ENCODE peak calls at places on chromosomes 3 and 15, in five cellular contexts. Q, Y, R, A and C are unnamed samples.

GRCh38 chr15:50353999-50354837 is 780 bp downstream of the GABPB1 start:
- DNase-seq in R (peak), A (peak), Y (peak), Q (peak), C (peak)

GRCh38 chr3:149559525-149559924 is 85.0 kb downstream of the TM4SF4 start:
- DNase-seq in Q (no peak), A (no peak), Y (no peak), R (no peak), C (no peak)

GRCh38 chr15:62403164-62403809 is 238.2 kb upstream of the C2CD4B start:
- DNase-seq in Q (no peak), R (peak), Y (no peak), A (no peak), C (peak)

GRCh38 chr3:32438596-32439344 is 47.1 kb downstream of the CMTM7 start:
- DNase-seq in Q (no peak), R (no peak), A (peak), Y (no peak), C (no peak)

GRCh38 chr3:57048728-57049127 is 11.7 kb upstream of the SPATA12 start:
- DNase-seq in A (no peak), Y (no peak), R (no peak), Q (no peak), C (no peak)

GRCh38 chr3:78434801-78435200 is 1333.0 kb downstream of the ROBO1 start:
- DNase-seq in Q (no peak), R (no peak), A (no peak), Y (no peak), C (no peak)

GRCh38 chr3:124144035-124144814 is 152.3 kb upstream of the ROPN1 start:
- DNase-seq in A (no peak), R (no peak), Q (no peak), Y (no peak), C (no peak)

GRCh38 chr3:143239026-143239425 is 119.5 kb downstream of the CHST2 start:
- DNase-seq in R (no peak), A (no peak), Q (no peak), Y (no peak), C (no peak)

GRCh38 chr3:154280161-154280560 is 44.1 kb downstream of the DHX36 start:
- DNase-seq in Q (no peak), Y (no peak), A (no peak), R (no peak), C (no peak)

GRCh38 chr15:83164409-83165404 is 42.9 kb downstream of the HDGFL3 start:
- DNase-seq in A (no peak), R (no peak), Q (no peak), Y (no peak), C (no peak)

GRCh38 chr3:9402410-9403228 is 5.2 kb downstream of the SETD5 start:
- DNase-seq in R (peak), Q (peak), A (no peak), Y (peak), C (peak)

GRCh38 chr15:101570238-101570637 is 80.7 kb upstream of the PCSK6 start:
- DNase-seq in Q (no peak), Y (no peak), A (no peak), R (no peak), C (no peak)

GRCh38 chr15:79595271-79595670 is 163.1 kb downstream of the MINAR1 start:
- DNase-seq in Q (no peak), R (no peak), A (no peak), Y (no peak), C (no peak)

GRCh38 chr3:18189651-18190050 is 235.5 kb downstream of the SATB1 start:
- DNase-seq in Q (no peak), Y (no peak), R (no peak), A (no peak), C (no peak)

GRCh38 chr3:95629802-95630201 is 1184.6 kb upstream of the EPHA6 start:
- DNase-seq in A (no peak), R (peak), Q (no peak), Y (no peak), C (no peak)

GRCh38 chr3:61333562-61333961 is 82.3 kb upstream of the FHIT start:
- DNase-seq in A (no peak), Y (no peak), R (no peak), Q (no peak), C (no peak)

GRCh38 chr15:80157215-80157614 is 4.4 kb downstream of the FAH start:
- DNase-seq in Y (no peak), R (no peak), Q (no peak), A (no peak), C (no peak)

GRCh38 chr15:66359740-66360139 is 3.3 kb upstream of the TIPIN start:
- DNase-seq in A (peak), Y (peak), Q (no peak), R (no peak), C (no peak)

GRCh38 chr3:170421147-170421641 is 2.5 kb downstream of the CLDN11 start:
- DNase-seq in R (no peak), Y (peak), Q (no peak), A (no peak), C (no peak)

GRCh38 chr3:4976109-4976508 is 3.1 kb upstream of the BHLHE40 start:
- DNase-seq in R (peak), Y (peak), A (no peak), Q (peak), C (peak)

GRCh38 chr3:56347219-56347871 is 120.9 kb downstream of the ERC2 start:
- DNase-seq in R (peak), A (no peak), Y (no peak), Q (peak), C (peak)

GRCh38 chr15:44075535-44075934 is 119.5 kb downstream of the FRMD5 start:
- DNase-seq in Y (no peak), A (no peak), Q (no peak), R (no peak), C (no peak)

GRCh38 chr15:29470794-29471193 is 201.2 kb upstream of the NSMCE3 start:
- DNase-seq in R (no peak), Q (no peak), Y (no peak), A (no peak), C (peak)

GRCh38 chr3:17195856-17196604 is 311.3 kb downstream of the PLCL2 start:
- DNase-seq in A (peak), Q (no peak), R (peak), Y (no peak), C (no peak)

GRCh38 chr3:114809668-114810413 is 337.2 kb downstream of the ZBTB20 start:
- DNase-seq in Q (no peak), Y (peak), A (peak), R (no peak), C (peak)

GRCh38 chr15:88832791-88833190 is 29.6 kb downstream of the ACAN start:
- DNase-seq in A (no peak), R (no peak), Y (no peak), Q (no peak), C (no peak)

GRCh38 chr3:159788987-159789386 is 199.6 kb upstream of the IL12A start:
- DNase-seq in Q (no peak), A (no peak), Y (no peak), R (no peak), C (no peak)

GRCh38 chr15:73560501-73561117 is 72.6 kb downstream of the NPTN start:
- DNase-seq in A (peak), Y (peak), Q (peak), R (peak), C (peak)

GRCh38 chr3:59771760-59772159 is 721.9 kb upstream of the CFAP20DC start:
- DNase-seq in Y (peak), A (no peak), Q (no peak), R (no peak), C (peak)

GRCh38 chr3:2735392-2735894 is 374.7 kb downstream of the IL5RA start:
- DNase-seq in A (no peak), Y (no peak), R (no peak), Q (no peak), C (no peak)

GRCh38 chr3:14265246-14265962 is 86.8 kb downstream of the LSM3 start:
- DNase-seq in Y (peak), A (no peak), Q (no peak), R (no peak), C (peak)

GRCh38 chr15:59276225-59277178 is 69.9 kb downstream of the LDHAL6B start:
- DNase-seq in Y (peak), A (no peak), R (no peak), Q (no peak), C (peak)

GRCh38 chr15:59278120-59278519 is 71.5 kb downstream of the LDHAL6B start:
- DNase-seq in Q (no peak), Y (peak), R (no peak), A (no peak), C (no peak)

GRCh38 chr15:59273266-59273665 is 66.6 kb downstream of the LDHAL6B start:
- DNase-seq in A (no peak), Y (peak), Q (no peak), R (no peak), C (peak)

GRCh38 chr15:59271595-59272201 is 65.1 kb downstream of the LDHAL6B start:
- DNase-seq in Q (no peak), R (no peak), A (no peak), Y (no peak), C (no peak)

DNA sequence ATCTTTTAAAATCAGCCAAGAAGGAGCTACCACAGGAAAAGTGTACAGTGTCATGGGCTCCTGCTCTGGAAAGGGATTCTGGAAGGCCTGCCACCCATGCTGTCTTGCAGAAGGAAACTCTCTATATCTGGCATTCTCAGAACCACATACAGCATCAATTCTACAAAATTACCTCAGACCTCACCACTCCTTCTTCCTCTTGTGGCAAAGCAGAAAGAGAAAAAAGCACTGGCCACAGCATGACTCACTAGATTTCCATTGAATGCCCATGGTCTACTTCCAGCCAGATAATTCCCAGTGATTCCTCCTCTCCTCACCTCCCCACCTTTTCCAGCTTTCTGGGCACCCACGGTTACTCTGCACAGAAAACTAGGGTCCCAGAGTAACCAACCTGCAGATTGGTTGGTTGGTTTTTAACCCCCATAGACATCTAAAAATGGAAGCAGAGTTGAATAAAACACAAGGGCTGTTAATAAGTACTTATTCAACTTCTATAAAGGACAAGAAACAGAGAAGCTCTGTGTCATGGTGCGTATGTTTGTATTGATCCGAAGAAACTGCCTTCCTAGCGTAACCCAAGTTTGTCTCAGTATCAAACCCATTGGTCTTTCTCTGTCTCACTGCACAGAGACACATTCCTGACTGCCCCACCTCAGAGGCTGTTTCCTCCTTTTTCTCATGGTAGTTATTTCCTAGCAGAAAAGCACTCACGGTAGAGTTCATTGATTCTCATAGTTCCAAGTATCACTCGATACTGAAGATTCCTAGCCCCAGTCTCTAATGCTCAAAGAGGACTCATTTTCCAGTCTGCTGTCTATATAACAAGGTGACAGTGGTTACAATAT is 67.7 kb downstream of the LDHAL6B start:
- DNase-seq in Y (no peak), Q (no peak), R (no peak), A (no peak), C (no peak)
- TF ChIP-seq JUNB in Y (no peak), Q (no peak), R (no peak), A (no peak), C (no peak)

GRCh38 chr15:34241376-34242350 is 16.8 kb downstream of the EMC4 start:
- DNase-seq in Q (peak), R (peak), Y (peak), A (no peak), C (peak)
- TF ChIP-seq JUNB in Q (no peak), R (no peak), Y (no peak), A (no peak), C (no peak)

DNA sequence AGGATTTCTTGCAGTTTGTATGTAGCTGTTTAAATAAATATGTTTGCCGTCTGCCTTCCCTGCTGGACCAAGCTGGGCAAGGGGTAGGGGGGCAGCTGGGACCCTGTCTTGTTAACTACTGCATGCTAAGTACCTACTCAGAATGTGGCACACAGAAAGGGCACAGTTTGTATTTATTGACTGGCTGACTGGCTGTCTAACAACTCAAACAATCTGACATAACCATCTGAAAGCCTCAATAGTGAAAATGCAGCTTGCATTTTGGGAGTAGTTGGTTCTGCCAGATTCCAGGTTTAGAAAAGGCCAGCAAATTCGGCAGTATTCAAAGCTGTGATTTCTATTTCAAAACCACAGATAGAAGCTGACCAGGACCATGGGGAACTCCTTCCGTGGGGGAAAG is 16.6 kb upstream of the MAGI1 start:
- DNase-seq in Q (no peak), A (no peak), R (no peak), Y (no peak), C (no peak)
- TF ChIP-seq JUNB in Q (no peak), A (no peak), R (no peak), Y (no peak), C (no peak)

GRCh38 chr3:40855871-40856270 is 331.1 kb downstream of the ZNF621 start:
- DNase-seq in Y (no peak), A (no peak), R (no peak), Q (no peak), C (no peak)
- TF ChIP-seq JUNB in Y (no peak), A (no peak), R (no peak), Q (no peak), C (no peak)

GRCh38 chr15:52789601-52790165 is 453 bp downstream of the ONECUT1 start:
- DNase-seq in R (peak), A (no peak), Y (no peak), Q (no peak), C (no peak)
- TF ChIP-seq JUNB in R (no peak), A (no peak), Y (no peak), Q (no peak), C (no peak)

DNA sequence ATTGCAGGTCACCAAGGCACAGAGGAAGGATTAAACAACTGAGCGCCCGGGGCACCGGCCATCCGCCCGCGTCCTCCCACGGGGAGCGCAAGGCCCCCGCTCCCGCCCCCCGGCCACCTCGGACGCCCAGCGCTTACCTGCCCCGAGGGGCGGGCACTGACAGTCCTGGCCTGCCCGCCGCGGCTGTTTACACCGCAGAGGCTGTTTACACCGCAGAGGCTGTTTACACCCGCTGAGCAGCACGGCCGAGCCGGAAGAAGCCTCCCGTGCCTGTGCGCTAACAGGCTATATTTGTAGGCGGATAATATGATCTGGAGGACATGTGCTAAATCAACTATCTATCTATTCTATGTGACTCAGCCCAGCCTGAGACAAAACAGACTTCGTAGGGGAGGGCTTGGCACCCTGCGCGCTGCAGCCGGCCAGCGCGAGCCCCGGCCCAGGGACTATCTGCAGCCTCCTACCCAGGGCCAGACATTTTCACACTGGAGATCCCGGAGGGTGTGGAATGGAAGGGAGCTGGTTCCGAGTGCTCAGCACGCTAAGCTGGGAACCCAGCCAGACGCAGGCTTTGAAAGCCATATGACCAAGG is at the start of gene LRRC2:
- DNase-seq in Y (no peak), Q (no peak), R (peak), A (no peak), C (no peak)
- TF ChIP-seq JUNB in Y (no peak), Q (no peak), R (no peak), A (no peak), C (no peak)